ENCODE peak calls at places on chromosomes 6 and 20, in nine cellular contexts. J, U, N, G, S, F, H, E and Y are unnamed samples.

GRCh38 chr6:117791012-117791411 is 115.7 kb downstream of the NUS1 start:
- DNase-seq in G (no peak), U (no peak), F (no peak), S (no peak), N (no peak), E (no peak), H (no peak), J (no peak), Y (no peak)

GRCh38 chr20:64223526-64224067 is 32.0 kb upstream of the PCMTD2 start:
- DNase-seq in E (no peak), J (no peak), U (no peak), S (peak), F (peak), H (peak), G (no peak), N (no peak), Y (no peak)

GRCh38 chr20:5160882-5161281 is 34.1 kb downstream of the CDS2 start:
- DNase-seq in H (no peak), J (no peak), S (no peak), N (no peak), E (no peak), U (no peak), G (no peak), F (no peak), Y (no peak)

GRCh38 chr20:61117725-61118124 is 134.3 kb upstream of the CDH4 start:
- DNase-seq in G (no peak), U (no peak), E (no peak), S (no peak), H (peak), N (no peak), J (no peak), F (peak), Y (no peak)

GRCh38 chr6:158645064-158646022 is 800 bp upstream of the DYNLT1 start:
- DNase-seq in J (no peak), N (no peak), E (peak), S (no peak), U (no peak), G (no peak), H (no peak), F (no peak), Y (no peak)

GRCh38 chr6:115766745-115767462 is 293.8 kb downstream of the FRK start:
- DNase-seq in J (no peak), G (no peak), N (no peak), F (no peak), E (no peak), U (no peak), S (no peak), H (no peak), Y (no peak)

GRCh38 chr6:133768656-133769295 is 120.1 kb upstream of the TCF21 start:
- DNase-seq in H (peak), G (no peak), U (no peak), S (peak), E (no peak), J (no peak), F (no peak), N (no peak), Y (no peak)

GRCh38 chr20:12371955-12372354 is 454.3 kb downstream of the BTBD3 start:
- DNase-seq in G (peak), J (no peak), S (no peak), N (no peak), H (no peak), E (no peak), F (no peak), U (no peak), Y (no peak)

GRCh38 chr6:166008441-166009369 is 158.9 kb downstream of the TBXT start:
- DNase-seq in S (peak), U (no peak), G (no peak), N (no peak), E (peak), H (no peak), F (no peak), J (no peak), Y (no peak)

GRCh38 chr6:6645266-6645917 is 56.9 kb downstream of the LY86 start:
- DNase-seq in H (peak), U (no peak), G (no peak), F (no peak), S (no peak), J (no peak), E (no peak), N (no peak), Y (no peak)

GRCh38 chr6:32224696-32225095 is 829 bp upstream of the NOTCH4 start:
- DNase-seq in U (no peak), E (no peak), N (peak), S (no peak), F (no peak), J (no peak), G (no peak), H (no peak), Y (no peak)

GRCh38 chr20:59778615-59779200 is 154.7 kb downstream of the SYCP2 start:
- DNase-seq in H (no peak), U (no peak), F (no peak), E (no peak), G (no peak), J (no peak), N (no peak), S (no peak), Y (no peak)

GRCh38 chr20:11140359-11140758 is 466.6 kb upstream of the JAG1 start:
- DNase-seq in U (no peak), H (peak), J (no peak), S (no peak), N (no peak), G (no peak), F (no peak), E (no peak), Y (no peak)

GRCh38 chr6:1336246-1336843 is 24.4 kb downstream of the FOXQ1 start:
- DNase-seq in G (no peak), F (peak), S (no peak), H (peak), E (no peak), N (no peak), U (no peak), J (no peak), Y (no peak)

GRCh38 chr6:139743629-139744028 is 369.2 kb upstream of the CITED2 start:
- DNase-seq in F (peak), J (no peak), E (no peak), S (no peak), U (no peak), H (peak), N (no peak), G (no peak), Y (no peak)

GRCh38 chr20:25198663-25199363 is 3.3 kb downstream of the ENTPD6 start:
- DNase-seq in G (no peak), N (no peak), J (no peak), S (peak), E (no peak), H (peak), F (no peak), U (no peak), Y (no peak)

GRCh38 chr6:33683051-33683571 is 28.4 kb downstream of the UQCC2 start:
- DNase-seq in H (no peak), S (no peak), F (no peak), N (no peak), J (no peak), G (no peak), E (peak), U (no peak), Y (no peak)

GRCh38 chr6:14707971-14708465 is 537.9 kb upstream of the JARID2 start:
- DNase-seq in H (no peak), E (no peak), J (no peak), N (no peak), S (no peak), G (no peak), U (no peak), F (no peak), Y (no peak)

GRCh38 chr20:57716202-57716601 is 6.4 kb upstream of the PMEPA1 start:
- DNase-seq in H (peak), S (no peak), N (no peak), J (no peak), E (no peak), U (no peak), F (no peak), G (no peak), Y (no peak)

GRCh38 chr20:57680934-57681914 is 28.6 kb downstream of the PMEPA1 start:
- DNase-seq in U (no peak), E (peak), S (no peak), F (no peak), N (no peak), J (no peak), H (no peak), G (no peak), Y (no peak)

GRCh38 chr6:25774120-25774730 is 19.7 kb downstream of the SLC17A4 start:
- DNase-seq in S (no peak), H (no peak), N (no peak), G (no peak), E (no peak), J (no peak), U (no peak), F (no peak), Y (no peak)

GRCh38 chr6:125853168-125853567 is 62.4 kb downstream of the NCOA7 start:
- DNase-seq in N (no peak), U (no peak), F (no peak), G (no peak), J (no peak), H (no peak), E (no peak), S (no peak), Y (no peak)

GRCh38 chr6:159577564-159577963 is 115.5 kb downstream of the SOD2 start:
- DNase-seq in J (no peak), E (no peak), N (no peak), S (no peak), F (peak), H (peak), U (no peak), G (no peak), Y (no peak)